ENCODE peak calls at places on chromosomes 1 and 21, in four cellular contexts. M, V, J and I are unnamed samples.

GRCh38 chr1:3494321-3495308 is 40.1 kb downstream of the ARHGEF16 start:
- DNase-seq in M (no peak), V (no peak), J (no peak), I (no peak)

GRCh38 chr1:220441211-220441610 is 86.7 kb upstream of the MARK1 start:
- DNase-seq in M (no peak), V (no peak), J (no peak), I (no peak)

GRCh38 chr1:3907031-3907534 is 7.0 kb upstream of the C1orf174 start:
- DNase-seq in M (no peak), V (peak; percentile 81), J (no peak), I (peak; percentile 54)

GRCh38 chr1:53637726-53638640 is 101.0 kb downstream of the GLIS1 start:
- DNase-seq in M (no peak), V (no peak), J (no peak), I (no peak)

GRCh38 chr1:13513885-13514546 is at the start of gene LRRC38:
- DNase-seq in M (no peak), V (no peak), J (peak; percentile 76), I (no peak)

GRCh38 chr1:34143984-34144383 is 21.0 kb downstream of the CSMD2 start:
- DNase-seq in M (no peak), V (no peak), J (no peak), I (no peak)

GRCh38 chr1:98119793-98120192 is 199.0 kb upstream of the DPYD start:
- DNase-seq in M (no peak), V (no peak), J (peak; percentile 48), I (no peak)

GRCh38 chr1:36582066-36582755 is 99.5 kb upstream of the CSF3R start:
- DNase-seq in M (no peak), V (no peak), J (peak; percentile 77), I (no peak)

GRCh38 chr1:224503161-224504118 is 68.8 kb upstream of the WDR26 start:
- DNase-seq in M (peak; percentile 51), V (peak; percentile 99), J (peak; percentile 82), I (peak; percentile 89)

GRCh38 chr1:212838145-212838544 is 9.3 kb downstream of the SPATA45 start:
- DNase-seq in M (no peak), V (no peak), J (no peak), I (no peak)

GRCh38 chr1:167800241-167800640 is 78.5 kb downstream of the MPZL1 start:
- DNase-seq in M (no peak), V (no peak), J (no peak), I (peak; percentile 58)

GRCh38 chr1:8880068-8880676 is 1.7 kb upstream of the ENO1 start:
- DNase-seq in M (no peak), V (peak; percentile 67), J (no peak), I (no peak)

GRCh38 chr1:58895082-58895481 is 111.2 kb upstream of the JUN start:
- DNase-seq in M (no peak), V (no peak), J (no peak), I (no peak)

GRCh38 chr1:228154685-228155571 is 5.2 kb downstream of the GJC2 start:
- DNase-seq in M (no peak), V (no peak), J (no peak), I (no peak)

GRCh38 chr1:11134352-11135266 is 34.9 kb upstream of the EXOSC10 start:
- DNase-seq in M (no peak), V (no peak), J (no peak), I (peak; percentile 78)

GRCh38 chr1:204384636-204385354 is 25.1 kb upstream of the PLEKHA6 start:
- DNase-seq in M (no peak), V (no peak), J (peak; percentile 45), I (peak; percentile 48)

GRCh38 chr1:26112407-26112775 is 767 bp downstream of the PDIK1L start:
- DNase-seq in M (no peak), V (no peak), J (no peak), I (no peak)

GRCh38 chr1:243850368-243851128 is 505 bp upstream of the AKT3 start:
- DNase-seq in M (no peak), V (peak; percentile 80), J (peak; percentile 90), I (peak; percentile 91)

GRCh38 chr1:157086299-157086698 is 13.3 kb downstream of the ETV3L start:
- DNase-seq in M (no peak), V (no peak), J (peak; percentile 48), I (no peak)

GRCh38 chr1:59814180-59814900 is 409 bp upstream of the HOOK1 start:
- DNase-seq in M (peak; percentile 94), V (no peak), J (peak; percentile 83), I (peak; percentile 95)

GRCh38 chr1:240608707-240609106 is 3.2 kb downstream of the GREM2 start:
- DNase-seq in M (no peak), V (no peak), J (no peak), I (peak; percentile 35)
- TF ChIP-seq NRF1 in M (no peak), V (no peak), J (no peak), I (no peak)

GRCh38 chr1:230327892-230328284 is 98.2 kb downstream of the PGBD5 start:
- DNase-seq in M (peak; percentile 5), V (no peak), J (no peak), I (no peak)
- H3K4me3 ChIP-seq in M (no peak overlapping the region), V (no peak overlapping the region), J (no peak overlapping the region), I (no peak overlapping the region)

DNA sequence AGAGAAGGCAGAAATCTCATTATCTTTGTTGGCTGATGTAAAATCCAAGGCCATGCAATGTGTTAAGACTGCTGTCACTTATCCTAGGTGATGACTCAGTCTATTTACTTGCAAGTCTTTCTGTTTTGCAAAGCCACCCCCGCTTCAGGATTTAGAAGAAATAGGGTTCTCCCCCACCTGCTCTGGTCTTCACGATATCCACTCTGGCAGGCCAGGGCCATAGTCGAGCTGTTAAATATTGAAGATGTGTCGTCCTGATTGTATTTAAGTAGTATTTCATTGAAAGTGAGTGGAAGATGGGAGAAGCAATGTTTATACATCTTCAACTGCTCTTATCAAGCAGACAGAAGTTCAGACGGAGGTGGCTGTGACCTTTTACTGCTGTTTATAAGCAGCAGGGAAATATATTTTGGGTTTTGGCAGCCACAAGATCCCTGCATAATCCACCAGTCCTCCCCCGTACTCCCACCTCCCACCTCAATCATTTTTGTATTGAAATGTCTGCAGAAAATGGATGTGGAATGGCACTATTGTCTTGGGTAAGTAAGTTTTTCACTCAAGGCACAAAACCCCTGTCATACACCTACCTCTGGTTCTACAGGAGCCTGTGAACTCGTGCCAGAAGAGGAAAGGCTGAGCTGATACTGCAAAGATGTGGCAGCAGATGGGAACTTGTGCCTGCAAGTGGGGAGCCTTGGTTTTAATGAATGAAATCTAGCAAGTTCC is 117.4 kb downstream of the MRPS6 start:
- DNase-seq in M (no peak), V (peak; percentile 54), J (no peak), I (no peak)
- TF ChIP-seq NRF1 in M (no peak), V (peak; percentile 23), J (no peak), I (no peak)

GRCh38 chr1:152107984-152108898 is 7.0 kb downstream of the TCHH start:
- DNase-seq in M (no peak), V (no peak), J (peak; percentile 54), I (no peak)
- H3K4me3 ChIP-seq in M (no peak overlapping the region), V (no peak overlapping the region), J (no peak overlapping the region), I (peak overlapping the region; percentile 39)

DNA sequence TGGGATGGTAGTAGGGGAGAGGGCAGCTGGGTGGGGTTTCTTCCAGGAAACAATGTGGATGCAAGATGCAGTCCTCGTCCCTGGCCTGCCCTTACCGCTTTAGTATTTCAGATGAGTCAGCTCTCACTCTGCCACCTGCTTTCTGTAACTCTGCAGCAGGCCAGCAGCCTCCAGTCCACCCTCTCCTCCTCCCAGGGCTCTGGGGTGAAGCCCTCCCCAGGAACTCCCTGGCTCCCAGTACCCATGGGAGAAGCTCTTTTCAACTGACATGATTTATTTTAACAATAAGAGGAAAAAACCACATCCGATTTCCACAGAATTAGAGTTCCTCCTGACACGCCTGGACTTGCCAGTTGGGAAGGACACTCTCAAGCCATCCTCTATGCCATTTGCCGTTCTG is 39.0 kb upstream of the IL20 start:
- DNase-seq in M (no peak), V (no peak), J (no peak), I (no peak)
- TF ChIP-seq NRF1 in M (no peak), V (no peak), J (no peak), I (no peak)

DNA sequence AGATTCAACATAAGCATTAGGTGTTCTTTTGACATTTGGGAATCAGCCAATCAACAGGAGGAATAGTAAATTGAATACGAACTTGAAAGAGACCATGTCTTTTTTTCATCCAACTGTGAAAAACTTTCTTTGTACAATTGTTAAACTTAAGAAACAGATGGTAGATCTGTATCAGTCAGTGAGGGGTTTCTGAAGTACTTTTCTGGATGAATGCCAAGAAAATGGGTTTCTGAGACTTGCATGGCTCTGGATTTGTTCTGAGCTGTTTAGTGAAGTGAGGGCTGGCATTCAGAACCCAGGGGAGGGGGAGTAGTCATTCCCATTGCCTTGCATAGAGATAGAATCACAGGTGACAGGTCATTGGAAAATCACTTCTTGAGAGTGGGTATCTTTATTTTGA is 37.4 kb downstream of the PTPRC start:
- DNase-seq in M (no peak), V (peak; percentile 20), J (no peak), I (peak; percentile 47)
- H3K4me3 ChIP-seq in M (no peak overlapping the region), V (no peak overlapping the region), J (no peak overlapping the region), I (no peak overlapping the region)

DNA sequence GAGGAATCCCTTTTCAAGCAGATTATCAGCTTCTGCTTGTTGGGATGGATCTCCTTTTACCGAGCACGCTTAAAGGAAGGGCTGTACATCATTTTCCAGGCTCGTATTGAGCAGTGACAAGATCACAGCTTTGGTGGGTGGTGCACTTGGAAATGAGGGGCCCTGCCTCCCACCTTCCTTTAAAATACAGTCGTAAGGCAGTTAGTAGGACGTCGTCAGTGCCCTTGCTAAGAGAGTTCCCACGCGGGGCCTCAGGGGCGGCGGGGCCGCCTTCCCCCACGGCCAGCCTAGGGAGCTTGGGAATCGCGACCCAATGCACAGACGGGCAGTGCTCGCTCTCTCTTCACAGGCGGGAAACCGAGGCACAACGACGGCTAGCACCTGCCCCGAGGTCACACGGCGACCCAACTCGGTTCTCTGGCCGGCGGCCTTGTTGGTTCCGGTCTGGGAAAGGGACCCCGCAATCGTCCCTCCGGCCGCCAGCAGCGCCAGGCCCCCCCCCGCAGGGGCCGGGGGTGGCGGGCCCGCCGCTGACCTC is 58.6 kb downstream of the H3-3A start:
- DNase-seq in M (no peak), V (no peak), J (no peak), I (no peak)
- TF ChIP-seq NRF1 in M (no peak), V (no peak), J (no peak), I (no peak)

GRCh38 chr1:163046071-163046470 is 23.1 kb upstream of the RGS4 start:
- DNase-seq in M (no peak), V (no peak), J (no peak), I (no peak)

GRCh38 chr1:163054056-163054706 is 15.0 kb upstream of the RGS4 start:
- DNase-seq in M (no peak), V (no peak), J (no peak), I (no peak)

GRCh38 chr1:163050496-163050895 is 18.7 kb upstream of the RGS4 start:
- DNase-seq in M (no peak), V (no peak), J (no peak), I (no peak)

GRCh38 chr1:163047951-163048659 is 21.1 kb upstream of the RGS4 start:
- DNase-seq in M (no peak), V (no peak), J (no peak), I (no peak)

GRCh38 chr1:163048970-163049680 is 20.0 kb upstream of the RGS4 start:
- DNase-seq in M (no peak), V (no peak), J (no peak), I (peak; percentile 19)
- H3K4me3 ChIP-seq in M (no peak overlapping the region), V (no peak overlapping the region), J (no peak overlapping the region), I (no peak overlapping the region)

GRCh38 chr1:56336972-56337371 is 242.4 kb downstream of the PLPP3 start:
- DNase-seq in M (no peak), V (no peak), J (no peak), I (no peak)
- TF ChIP-seq NRF1 in M (no peak), V (no peak), J (no peak), I (no peak)